ENCODE peak calls at places on chromosomes 1 and 21, in ten cellular contexts. One of them, this sample, is unnamed.

GRCh38 chr1:231357831-231358354 is 19.8 kb downstream of the SPRTN start:
- DNase-seq in vagina: no peak
- DNase-seq in heart left ventricle: no peak
- DNase-seq in left ventricle myocardium inferior: no peak
- DNase-seq in fibroblast of lung: peak; percentile 83
- DNase-seq in thoracic aorta: no peak
- DNase-seq in pancreas: no peak
- DNase-seq in adrenal gland: peak; percentile 42
- DNase-seq in heart right ventricle: no peak
- DNase-seq in IMR-90: peak; percentile 79
- DNase-seq in this sample: peak; percentile 37

GRCh38 chr1:212587304-212588136 is 21.0 kb upstream of the ATF3 start:
- DNase-seq in vagina: peak; percentile 42
- DNase-seq in heart left ventricle: no peak
- DNase-seq in left ventricle myocardium inferior: no peak
- DNase-seq in fibroblast of lung: peak; percentile 67
- DNase-seq in thoracic aorta: no peak
- DNase-seq in pancreas: no peak
- DNase-seq in adrenal gland: no peak
- DNase-seq in heart right ventricle: no peak
- DNase-seq in IMR-90: peak; percentile 95
- DNase-seq in this sample: no peak

GRCh38 chr1:36924282-36924791 is 110.0 kb downstream of the GRIK3 start:
- DNase-seq in vagina: no peak
- DNase-seq in heart left ventricle: no peak
- DNase-seq in left ventricle myocardium inferior: peak; percentile 42
- DNase-seq in fibroblast of lung: peak; percentile 11
- DNase-seq in thoracic aorta: no peak
- DNase-seq in pancreas: peak; percentile 74
- DNase-seq in adrenal gland: peak; percentile 59
- DNase-seq in heart right ventricle: peak; percentile 30
- DNase-seq in IMR-90: peak; percentile 18
- DNase-seq in this sample: peak; percentile 51

GRCh38 chr1:50930193-50930592 is 29.9 kb downstream of the FAF1 start:
- DNase-seq in vagina: no peak
- DNase-seq in heart left ventricle: no peak
- DNase-seq in left ventricle myocardium inferior: no peak
- DNase-seq in fibroblast of lung: no peak
- DNase-seq in thoracic aorta: no peak
- DNase-seq in pancreas: no peak
- DNase-seq in adrenal gland: no peak
- DNase-seq in heart right ventricle: no peak
- DNase-seq in IMR-90: no peak
- DNase-seq in this sample: no peak

GRCh38 chr1:239243003-239243402 is 143.4 kb upstream of the CHRM3 start:
- DNase-seq in vagina: no peak
- DNase-seq in heart left ventricle: no peak
- DNase-seq in left ventricle myocardium inferior: no peak
- DNase-seq in fibroblast of lung: no peak
- DNase-seq in thoracic aorta: no peak
- DNase-seq in pancreas: no peak
- DNase-seq in adrenal gland: no peak
- DNase-seq in heart right ventricle: no peak
- DNase-seq in IMR-90: no peak
- DNase-seq in this sample: no peak

GRCh38 chr1:5637171-5637570 is 355.1 kb downstream of the NPHP4 start:
- DNase-seq in vagina: no peak
- DNase-seq in heart left ventricle: no peak
- DNase-seq in left ventricle myocardium inferior: no peak
- DNase-seq in fibroblast of lung: no peak
- DNase-seq in thoracic aorta: no peak
- DNase-seq in pancreas: no peak
- DNase-seq in adrenal gland: peak; percentile 47
- DNase-seq in heart right ventricle: no peak
- DNase-seq in IMR-90: no peak
- DNase-seq in this sample: no peak

GRCh38 chr1:239386453-239387303 is at the start of gene CHRM3:
- DNase-seq in vagina: no peak
- DNase-seq in heart left ventricle: peak; percentile 60
- DNase-seq in left ventricle myocardium inferior: no peak
- DNase-seq in fibroblast of lung: no peak
- DNase-seq in thoracic aorta: no peak
- DNase-seq in pancreas: peak; percentile 89
- DNase-seq in adrenal gland: peak; percentile 39
- DNase-seq in heart right ventricle: no peak
- DNase-seq in IMR-90: no peak
- DNase-seq in this sample: peak; percentile 20

GRCh38 chr1:39576016-39576657 is 453 bp downstream of the PABPC4 start:
- DNase-seq in vagina: no peak
- DNase-seq in heart left ventricle: peak; percentile 66
- DNase-seq in left ventricle myocardium inferior: peak; percentile 22
- DNase-seq in fibroblast of lung: peak; percentile 19
- DNase-seq in thoracic aorta: no peak
- DNase-seq in pancreas: peak; percentile 71
- DNase-seq in adrenal gland: peak; percentile 39
- DNase-seq in heart right ventricle: peak; percentile 39
- DNase-seq in IMR-90: no peak
- DNase-seq in this sample: no peak

GRCh38 chr1:85118751-85119150 is 70.5 kb upstream of the MCOLN3 start:
- DNase-seq in vagina: no peak
- DNase-seq in heart left ventricle: no peak
- DNase-seq in left ventricle myocardium inferior: no peak
- DNase-seq in fibroblast of lung: no peak
- DNase-seq in thoracic aorta: no peak
- DNase-seq in pancreas: no peak
- DNase-seq in adrenal gland: no peak
- DNase-seq in heart right ventricle: no peak
- DNase-seq in IMR-90: peak; percentile 35
- DNase-seq in this sample: no peak

GRCh38 chr1:180136311-180136967 is 18.2 kb upstream of the QSOX1 start:
- DNase-seq in vagina: peak; percentile 13
- DNase-seq in heart left ventricle: no peak
- DNase-seq in left ventricle myocardium inferior: no peak
- DNase-seq in fibroblast of lung: no peak
- DNase-seq in thoracic aorta: no peak
- DNase-seq in pancreas: no peak
- DNase-seq in adrenal gland: no peak
- DNase-seq in heart right ventricle: no peak
- DNase-seq in IMR-90: peak; percentile 35
- DNase-seq in this sample: no peak

GRCh38 chr1:4379451-4380175 is 274.8 kb upstream of the AJAP1 start:
- DNase-seq in vagina: no peak
- DNase-seq in heart left ventricle: no peak
- DNase-seq in left ventricle myocardium inferior: no peak
- DNase-seq in fibroblast of lung: no peak
- DNase-seq in thoracic aorta: no peak
- DNase-seq in pancreas: no peak
- DNase-seq in adrenal gland: no peak
- DNase-seq in heart right ventricle: no peak
- DNase-seq in IMR-90: no peak
- DNase-seq in this sample: no peak

GRCh38 chr1:4375812-4376211 is 278.6 kb upstream of the AJAP1 start:
- DNase-seq in vagina: no peak
- DNase-seq in heart left ventricle: no peak
- DNase-seq in left ventricle myocardium inferior: no peak
- DNase-seq in fibroblast of lung: no peak
- DNase-seq in thoracic aorta: no peak
- DNase-seq in pancreas: no peak
- DNase-seq in adrenal gland: no peak
- DNase-seq in heart right ventricle: no peak
- DNase-seq in IMR-90: no peak
- DNase-seq in this sample: no peak

DNA sequence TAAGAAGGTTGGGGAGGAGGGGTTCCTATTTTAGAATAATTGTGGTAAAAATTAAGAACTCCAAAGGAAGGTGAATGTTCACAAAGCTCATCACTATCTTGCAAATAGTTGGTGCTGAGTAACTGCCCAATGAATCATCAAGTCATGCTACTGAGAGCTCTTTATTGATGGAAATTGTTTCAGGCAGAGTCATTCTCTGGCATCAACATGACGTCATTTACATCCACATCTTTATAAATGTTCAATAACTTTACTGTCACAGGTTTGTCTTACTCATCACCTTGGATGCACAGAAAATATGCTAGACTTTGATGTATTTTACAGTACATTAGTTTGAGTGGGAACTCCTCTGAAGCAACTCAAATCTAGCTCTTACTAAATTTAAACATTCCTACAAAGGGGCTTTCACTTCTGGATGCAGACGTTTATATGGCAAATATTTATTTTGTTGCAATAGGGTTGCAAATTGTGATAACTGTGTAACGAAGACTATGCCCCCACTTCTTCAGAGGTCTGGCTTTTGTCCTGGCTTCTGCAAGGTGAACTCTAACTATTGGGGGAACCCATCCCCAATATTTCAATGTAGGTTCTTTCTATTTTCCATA is 273.7 kb upstream of the AJAP1 start:
- DNase-seq in vagina: no peak
- DNase-seq in heart left ventricle: no peak
- DNase-seq in left ventricle myocardium inferior: no peak
- DNase-seq in fibroblast of lung: no peak
- DNase-seq in thoracic aorta: no peak
- DNase-seq in pancreas: no peak
- DNase-seq in adrenal gland: no peak
- DNase-seq in heart right ventricle: no peak
- DNase-seq in IMR-90: no peak
- DNase-seq in this sample: no peak
- H3K27ac ChIP-seq in vagina: no peak overlapping the region
- H3K27ac ChIP-seq in heart left ventricle: no peak overlapping the region
- H3K27ac ChIP-seq in left ventricle myocardium inferior: no peak overlapping the region
- H3K27ac ChIP-seq in fibroblast of lung: no peak overlapping the region
- H3K27ac ChIP-seq in thoracic aorta: no peak overlapping the region
- H3K27ac ChIP-seq in pancreas: no peak overlapping the region
- H3K27ac ChIP-seq in adrenal gland: no peak overlapping the region
- H3K27ac ChIP-seq in heart right ventricle: no peak overlapping the region
- H3K27ac ChIP-seq in IMR-90: no peak overlapping the region
- H3K27ac ChIP-seq in this sample: no peak overlapping the region

DNA sequence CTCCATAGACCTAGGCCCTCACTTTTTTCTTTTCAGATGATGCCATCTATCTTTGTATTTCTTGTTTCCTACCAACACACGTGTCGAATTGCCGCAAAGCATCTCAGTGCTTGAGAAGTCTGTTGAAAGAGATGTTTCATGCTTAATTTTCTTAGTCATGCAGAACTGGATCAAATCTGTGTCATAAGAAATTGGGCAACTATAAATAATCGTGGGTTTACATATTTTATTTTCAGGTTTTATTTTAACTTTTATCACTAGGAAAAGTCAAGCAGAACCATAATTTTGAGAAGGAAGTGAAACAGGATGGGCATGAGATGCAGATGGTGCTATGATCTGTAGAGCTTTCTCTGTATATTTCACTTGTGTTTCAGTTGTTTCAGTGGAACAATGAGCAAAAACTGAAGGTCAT is 199.3 kb downstream of the S1PR1 start:
- DNase-seq in vagina: no peak
- DNase-seq in heart left ventricle: no peak
- DNase-seq in left ventricle myocardium inferior: no peak
- DNase-seq in fibroblast of lung: no peak
- DNase-seq in thoracic aorta: no peak
- DNase-seq in pancreas: no peak
- DNase-seq in adrenal gland: no peak
- DNase-seq in heart right ventricle: no peak
- DNase-seq in IMR-90: no peak
- DNase-seq in this sample: no peak
- H3K4me1 ChIP-seq in vagina: no peaks in the 10 kb centered on the region
- H3K4me1 ChIP-seq in heart left ventricle: no peaks in the 10 kb centered on the region
- H3K4me1 ChIP-seq in left ventricle myocardium inferior: peaks cover 6% of the 10 kb centered on the region
- H3K4me1 ChIP-seq in fibroblast of lung: no peaks in the 10 kb centered on the region
- H3K4me1 ChIP-seq in thoracic aorta: no peaks in the 10 kb centered on the region
- H3K4me1 ChIP-seq in pancreas: no peaks in the 10 kb centered on the region
- H3K4me1 ChIP-seq in adrenal gland: no peaks in the 10 kb centered on the region
- H3K4me1 ChIP-seq in heart right ventricle: no peaks in the 10 kb centered on the region
- H3K4me1 ChIP-seq in IMR-90: no peaks in the 10 kb centered on the region
- H3K4me1 ChIP-seq in this sample: no peaks in the 10 kb centered on the region

GRCh38 chr21:21148009-21148408 is 149.8 kb downstream of the NCAM2 start:
- DNase-seq in vagina: no peak
- DNase-seq in heart left ventricle: no peak
- DNase-seq in left ventricle myocardium inferior: no peak
- DNase-seq in fibroblast of lung: no peak
- DNase-seq in thoracic aorta: no peak
- DNase-seq in pancreas: no peak
- DNase-seq in adrenal gland: no peak
- DNase-seq in heart right ventricle: no peak
- DNase-seq in IMR-90: no peak
- DNase-seq in this sample: no peak

GRCh38 chr21:21146587-21147373 is 148.6 kb downstream of the NCAM2 start:
- DNase-seq in vagina: no peak
- DNase-seq in heart left ventricle: no peak
- DNase-seq in left ventricle myocardium inferior: no peak
- DNase-seq in fibroblast of lung: no peak
- DNase-seq in thoracic aorta: no peak
- DNase-seq in pancreas: no peak
- DNase-seq in adrenal gland: no peak
- DNase-seq in heart right ventricle: no peak
- DNase-seq in IMR-90: no peak
- DNase-seq in this sample: no peak

GRCh38 chr21:21147374-21147745 is 149.2 kb downstream of the NCAM2 start:
- DNase-seq in vagina: no peak
- DNase-seq in heart left ventricle: no peak
- DNase-seq in left ventricle myocardium inferior: no peak
- DNase-seq in fibroblast of lung: no peak
- DNase-seq in thoracic aorta: no peak
- DNase-seq in pancreas: no peak
- DNase-seq in adrenal gland: no peak
- DNase-seq in heart right ventricle: no peak
- DNase-seq in IMR-90: no peak
- DNase-seq in this sample: no peak

GRCh38 chr21:21148514-21148913 is 150.3 kb downstream of the NCAM2 start:
- DNase-seq in vagina: no peak
- DNase-seq in heart left ventricle: no peak
- DNase-seq in left ventricle myocardium inferior: no peak
- DNase-seq in fibroblast of lung: no peak
- DNase-seq in thoracic aorta: no peak
- DNase-seq in pancreas: no peak
- DNase-seq in adrenal gland: no peak
- DNase-seq in heart right ventricle: no peak
- DNase-seq in IMR-90: no peak
- DNase-seq in this sample: no peak

GRCh38 chr21:21151231-21151630 is 153.0 kb downstream of the NCAM2 start:
- DNase-seq in vagina: no peak
- DNase-seq in heart left ventricle: no peak
- DNase-seq in left ventricle myocardium inferior: no peak
- DNase-seq in fibroblast of lung: no peak
- DNase-seq in thoracic aorta: no peak
- DNase-seq in pancreas: no peak
- DNase-seq in adrenal gland: no peak
- DNase-seq in heart right ventricle: no peak
- DNase-seq in IMR-90: no peak
- DNase-seq in this sample: no peak
- TF ChIP-seq CTCF in vagina: no peak
- TF ChIP-seq CTCF in heart left ventricle: no peak
- TF ChIP-seq CTCF in left ventricle myocardium inferior: no peak
- TF ChIP-seq CTCF in fibroblast of lung: no peak
- TF ChIP-seq CTCF in thoracic aorta: no peak
- TF ChIP-seq CTCF in pancreas: no peak
- TF ChIP-seq CTCF in adrenal gland: no peak
- TF ChIP-seq CTCF in heart right ventricle: no peak
- TF ChIP-seq CTCF in IMR-90: no peak
- TF ChIP-seq CTCF in this sample: no peak

GRCh38 chr1:86527306-86527705 is 19.6 kb upstream of the CLCA4 start:
- DNase-seq in vagina: no peak
- DNase-seq in heart left ventricle: no peak
- DNase-seq in left ventricle myocardium inferior: no peak
- DNase-seq in fibroblast of lung: no peak
- DNase-seq in thoracic aorta: no peak
- DNase-seq in pancreas: no peak
- DNase-seq in adrenal gland: no peak
- DNase-seq in heart right ventricle: no peak
- DNase-seq in IMR-90: no peak
- DNase-seq in this sample: no peak

GRCh38 chr1:86530211-86530610 is 16.7 kb upstream of the CLCA4 start:
- DNase-seq in vagina: no peak
- DNase-seq in heart left ventricle: no peak
- DNase-seq in left ventricle myocardium inferior: no peak
- DNase-seq in fibroblast of lung: no peak
- DNase-seq in thoracic aorta: no peak
- DNase-seq in pancreas: no peak
- DNase-seq in adrenal gland: no peak
- DNase-seq in heart right ventricle: no peak
- DNase-seq in IMR-90: no peak
- DNase-seq in this sample: no peak
- H3K27ac ChIP-seq in vagina: no peak overlapping the region
- H3K27ac ChIP-seq in heart left ventricle: no peak overlapping the region
- H3K27ac ChIP-seq in left ventricle myocardium inferior: no peak overlapping the region
- H3K27ac ChIP-seq in fibroblast of lung: no peak overlapping the region
- H3K27ac ChIP-seq in thoracic aorta: no peak overlapping the region
- H3K27ac ChIP-seq in pancreas: no peak overlapping the region
- H3K27ac ChIP-seq in adrenal gland: no peak overlapping the region
- H3K27ac ChIP-seq in heart right ventricle: no peak overlapping the region
- H3K27ac ChIP-seq in IMR-90: no peak overlapping the region
- H3K27ac ChIP-seq in this sample: no peak overlapping the region

This sample was measured in tibial artery.